ENCODE peak calls at places on chromosomes 3 and 15, in six cellular contexts. C is breast epithelium, U is transverse colon, E is stomach, F is HCT116, K is HL-60. G is an unnamed sample.

GRCh38 chr15:29095746-29096145 is 173.9 kb downstream of the NSMCE3 start:
- DNase-seq in C (no peak), U (no peak), E (no peak), F (no peak), K (no peak), G (no peak)

GRCh38 chr3:122944671-122945151 is 82.9 kb downstream of the SEMA5B start:
- DNase-seq in C (no peak), U (no peak), E (no peak), F (no peak), K (no peak), G (no peak)

GRCh38 chr3:128226794-128227399 is 73.6 kb downstream of the EEFSEC start:
- DNase-seq in C (no peak), U (no peak), E (no peak), F (peak; percentile 10), K (peak; percentile 10), G (peak; percentile 39)

GRCh38 chr15:40856736-40857135 is 12.9 kb downstream of the SPINT1 start:
- DNase-seq in C (no peak), U (no peak), E (no peak), F (no peak), K (no peak), G (no peak)

GRCh38 chr3:157027861-157028745 is 131.8 kb downstream of the CCNL1 start:
- DNase-seq in C (no peak), U (no peak), E (no peak), F (no peak), K (no peak), G (no peak)

GRCh38 chr15:98292442-98293240 is 332.1 kb downstream of the ARRDC4 start:
- DNase-seq in C (no peak), U (peak; percentile 39), E (peak; percentile 38), F (peak; percentile 21), K (peak; percentile 35), G (peak; percentile 42)

GRCh38 chr15:28913171-28913765 is 27.5 kb downstream of the APBA2 start:
- DNase-seq in C (no peak), U (no peak), E (no peak), F (no peak), K (no peak), G (no peak)

GRCh38 chr3:143538577-143538981 is 309.7 kb downstream of the SLC9A9 start:
- DNase-seq in C (no peak), U (no peak), E (no peak), F (no peak), K (no peak), G (no peak)

GRCh38 chr3:111541391-111541790 is 606 bp upstream of the CD96 start:
- DNase-seq in C (no peak), U (no peak), E (no peak), F (no peak), K (no peak), G (no peak)

GRCh38 chr3:54999801-55000200 is 71.9 kb upstream of the LRTM1 start:
- DNase-seq in C (no peak), U (no peak), E (no peak), F (no peak), K (no peak), G (no peak)

GRCh38 chr15:82709421-82710207 is at the start of gene AP3B2:
- DNase-seq in C (peak; percentile 26), U (peak; percentile 59), E (peak; percentile 68), F (no peak), K (peak; percentile 67), G (peak; percentile 93)

GRCh38 chr3:149258298-149258697 is 36.7 kb upstream of the CP start:
- DNase-seq in C (no peak), U (no peak), E (no peak), F (no peak), K (no peak), G (no peak)

GRCh38 chr3:88031543-88032148 is 27.2 kb downstream of the CGGBP1 start:
- DNase-seq in C (no peak), U (no peak), E (no peak), F (no peak), K (no peak), G (no peak)

GRCh38 chr15:64653757-64654156 is 121.6 kb downstream of the RBPMS2 start:
- DNase-seq in C (no peak), U (no peak), E (no peak), F (no peak), K (no peak), G (no peak)

GRCh38 chr3:188750625-188751024 is 421.1 kb upstream of the TPRG1 start:
- DNase-seq in C (no peak), U (no peak), E (no peak), F (no peak), K (no peak), G (no peak)

GRCh38 chr3:38960953-38961622 is 90.7 kb downstream of the SCN11A start:
- DNase-seq in C (no peak), U (peak; percentile 51), E (peak; percentile 52), F (peak; percentile 58), K (peak; percentile 43), G (peak; percentile 13)

GRCh38 chr3:130378677-130379191 is 33.3 kb downstream of the COL6A5 start:
- DNase-seq in C (no peak), U (no peak), E (no peak), F (no peak), K (no peak), G (no peak)

GRCh38 chr3:15521573-15521965 is at the start of gene COLQ:
- DNase-seq in C (no peak), U (no peak), E (no peak), F (no peak), K (no peak), G (no peak)

GRCh38 chr3:188832146-188832545 is 339.6 kb upstream of the TPRG1 start:
- DNase-seq in C (no peak), U (no peak), E (no peak), F (no peak), K (no peak), G (no peak)

GRCh38 chr3:29333520-29333919 is 52.6 kb downstream of the RBMS3 start:
- DNase-seq in C (no peak), U (no peak), E (no peak), F (no peak), K (no peak), G (no peak)

GRCh38 chr3:12963869-12964712 is 109.1 kb downstream of the IQSEC1 start:
- DNase-seq in C (no peak), U (no peak), E (no peak), F (no peak), K (no peak), G (no peak)

GRCh38 chr3:183980408-183980807 is 37.3 kb downstream of the ABCC5 start:
- DNase-seq in C (no peak), U (no peak), E (no peak), F (no peak), K (no peak), G (no peak)

GRCh38 chr3:191363221-191363620 is 32.9 kb upstream of the UTS2B start:
- DNase-seq in C (no peak), U (no peak), E (no peak), F (no peak), K (no peak), G (no peak)
- TF ChIP-seq POLR2AphosphoS5 in C (no peak), U (no peak), E (no peak), F (no peak), K (no peak), G (no peak)

GRCh38 chr15:77420610-77421369 is at the start of gene HMG20A:
- DNase-seq in C (peak; percentile 36), U (peak; percentile 50), E (peak; percentile 45), F (peak; percentile 86), K (peak; percentile 64), G (peak; percentile 32)

GRCh38 chr15:77419050-77419835 is 661 bp downstream of the PEAK1 start:
- DNase-seq in C (peak; percentile 19), U (peak; percentile 39), E (peak; percentile 27), F (no peak), K (peak; percentile 3), G (peak; percentile 36)

GRCh38 chr15:77421370-77421700 is 647 bp downstream of the HMG20A start:
- DNase-seq in C (no peak), U (peak; percentile 24), E (no peak), F (no peak), K (peak; percentile 20), G (no peak)

GRCh38 chr15:77418341-77419049 is 1.4 kb downstream of the PEAK1 start:
- DNase-seq in C (no peak), U (no peak), E (no peak), F (no peak), K (no peak), G (no peak)

GRCh38 chr15:77419836-77420609 is at the start of gene PEAK1:
- DNase-seq in C (peak; percentile 99), U (peak; percentile 100), E (peak; percentile 100), F (peak; percentile 96), K (peak; percentile 99), G (peak; percentile 81)
- TF ChIP-seq POLR2AphosphoS5 in C (peak; percentile 74), U (peak; percentile 96), E (peak; percentile 93), F (peak; percentile 75), K (no peak), G (no peak)

GRCh38 chr15:45522179-45522930 is at the start of gene SLC30A4:
- DNase-seq in C (peak; percentile 58), U (peak; percentile 83), E (peak; percentile 67), F (no peak), K (peak; percentile 3), G (peak; percentile 59)
- TF ChIP-seq POLR2AphosphoS5 in C (no peak), U (peak; percentile 75), E (peak; percentile 62), F (peak; percentile 41), K (no peak), G (no peak)

GRCh38 chr3:104943931-104944330 is 422.8 kb upstream of the ALCAM start:
- DNase-seq in C (no peak), U (no peak), E (no peak), F (no peak), K (no peak), G (no peak)
- TF ChIP-seq POLR2AphosphoS5 in C (no peak), U (no peak), E (no peak), F (no peak), K (no peak), G (no peak)

DNA sequence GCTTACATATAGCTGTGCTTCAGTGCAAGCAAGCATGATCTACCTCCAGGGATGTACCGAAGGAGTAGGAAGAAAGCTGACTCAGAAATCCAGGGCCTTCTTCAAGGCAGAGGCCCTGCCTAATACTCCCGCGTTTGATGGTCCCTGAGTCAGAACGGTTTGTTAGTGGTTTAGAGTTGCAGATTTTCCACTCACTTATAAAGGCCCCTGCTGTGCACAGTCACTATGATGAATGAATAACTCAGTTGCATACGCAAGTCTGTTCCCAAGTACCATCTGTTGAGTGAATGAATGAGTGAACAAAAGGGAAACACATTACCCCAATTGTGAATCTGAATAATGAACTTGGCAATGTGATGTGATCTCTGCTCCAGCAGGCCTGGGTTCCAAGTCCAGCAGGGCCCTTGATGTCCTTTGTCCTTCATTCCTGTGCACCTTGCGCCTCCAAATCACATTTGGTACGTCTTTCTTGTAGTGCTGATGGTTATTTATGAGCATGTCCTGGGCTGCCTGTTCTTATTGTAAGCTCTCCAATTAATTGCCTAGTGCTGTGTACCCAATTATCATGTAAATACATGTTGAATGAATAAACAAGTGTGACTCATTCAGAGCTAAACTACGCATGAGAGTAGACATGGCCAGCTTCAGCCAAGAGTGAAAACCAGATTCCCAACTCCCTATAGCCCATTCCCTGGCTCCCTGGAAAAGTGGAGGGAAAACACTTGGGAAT is 85.3 kb upstream of the LIMD1 start:
- DNase-seq in C (no peak), U (no peak), E (no peak), F (peak; percentile 48), K (no peak), G (no peak)
- TF ChIP-seq POLR2AphosphoS5 in C (no peak), U (no peak), E (no peak), F (no peak), K (no peak), G (no peak)

DNA sequence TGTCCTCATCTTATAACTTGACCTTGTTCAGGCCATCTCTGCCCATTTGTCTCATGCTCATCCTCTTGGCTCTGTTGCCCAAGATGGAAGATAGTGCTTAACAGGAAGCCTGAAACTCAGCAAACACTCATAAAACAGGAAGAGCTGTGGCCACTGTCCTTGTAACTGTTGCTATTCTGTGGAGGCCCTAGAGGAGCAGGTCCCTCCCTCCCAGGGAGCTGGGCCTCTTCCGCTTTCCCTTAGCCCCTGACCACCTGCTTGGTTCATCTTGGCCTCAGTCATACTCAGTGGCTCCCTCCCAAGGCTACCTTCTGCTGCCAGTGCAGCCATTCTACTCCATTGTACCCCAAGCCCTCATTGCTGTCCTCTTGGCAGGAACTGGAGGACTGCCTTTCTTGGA is 3.5 kb downstream of the MAPKAPK3 start:
- DNase-seq in C (no peak), U (no peak), E (no peak), F (no peak), K (peak; percentile 96), G (no peak)
- TF ChIP-seq POLR2AphosphoS5 in C (no peak), U (no peak), E (no peak), F (no peak), K (peak; percentile 94), G (no peak)

G was measured in GM12892.